ENCODE peak calls at places on chromosomes 6 and 20, in five cellular contexts. O is right lobe of liver, Q is uterus, C is heart right ventricle, T is endothelial cell of umbilical vein. S is an unnamed sample.

GRCh38 chr6:31058128-31058894 is 48.0 kb downstream of the MUC22 start:
- DNase-seq in O (no peak), Q (no peak), C (no peak), T (peak; percentile 80), S (no peak)

GRCh38 chr6:43716099-43716498 is 28.5 kb upstream of the MRPS18A start:
- DNase-seq in O (no peak), Q (peak; percentile 74), C (no peak), T (peak; percentile 87), S (peak; percentile 93)

GRCh38 chr20:18404172-18404571 is 62.7 kb downstream of the DZANK1 start:
- DNase-seq in O (no peak), Q (no peak), C (no peak), T (no peak), S (no peak)

GRCh38 chr6:44630125-44631028 is 242.9 kb downstream of the CDC5L start:
- DNase-seq in O (no peak), Q (no peak), C (no peak), T (peak; percentile 19), S (peak; percentile 70)

GRCh38 chr6:139029470-139030210 is 1.1 kb downstream of the ABRACL start:
- DNase-seq in O (peak; percentile 87), Q (peak; percentile 56), C (peak; percentile 64), T (peak; percentile 47), S (peak; percentile 89)

GRCh38 chr6:24489881-24490280 is 503 bp upstream of the GPLD1 start:
- DNase-seq in O (peak; percentile 68), Q (peak; percentile 18), C (peak; percentile 7), T (no peak), S (no peak)

GRCh38 chr6:15761045-15761502 is 98.2 kb upstream of the DTNBP1 start:
- DNase-seq in O (no peak), Q (no peak), C (no peak), T (no peak), S (no peak)

GRCh38 chr6:33752139-33753015 is 5.7 kb upstream of the IP6K3 start:
- DNase-seq in O (no peak), Q (no peak), C (no peak), T (no peak), S (peak; percentile 6)

GRCh38 chr6:111706841-111707391 is 101.2 kb upstream of the TRAF3IP2 start:
- DNase-seq in O (no peak), Q (no peak), C (no peak), T (no peak), S (no peak)

GRCh38 chr6:142275146-142276006 is 26.4 kb upstream of the ADGRG6 start:
- DNase-seq in O (no peak), Q (no peak), C (no peak), T (peak; percentile 17), S (no peak)

GRCh38 chr20:13648872-13649271 is 10.1 kb upstream of the TASP1 start:
- DNase-seq in O (no peak), Q (no peak), C (no peak), T (no peak), S (no peak)

GRCh38 chr6:73200735-73201134 is 24.6 kb downstream of the KHDC1L start:
- DNase-seq in O (no peak), Q (no peak), C (no peak), T (no peak), S (no peak)

GRCh38 chr20:36924167-36925045 is 27.1 kb downstream of the SAMHD1 start:
- DNase-seq in O (no peak), Q (no peak), C (no peak), T (no peak), S (no peak)

GRCh38 chr6:12967686-12968085 is 251.1 kb downstream of the PHACTR1 start:
- DNase-seq in O (no peak), Q (no peak), C (no peak), T (no peak), S (no peak)

GRCh38 chr6:45808041-45808440 is 207.6 kb downstream of the CLIC5 start:
- DNase-seq in O (no peak), Q (no peak), C (no peak), T (no peak), S (no peak)

GRCh38 chr6:70398783-70399730 is 14.3 kb upstream of the FAM135A start:
- DNase-seq in O (no peak), Q (no peak), C (peak; percentile 13), T (peak; percentile 49), S (no peak)

GRCh38 chr20:46945465-46945864 is 50.8 kb downstream of the EYA2 start:
- DNase-seq in O (no peak), Q (no peak), C (no peak), T (no peak), S (no peak)
- H3K27ac ChIP-seq in O (no peak overlapping the region), Q (no peak overlapping the region), C (no peak overlapping the region), T (no peak overlapping the region), S (no peak overlapping the region)

GRCh38 chr20:56630506-56631317 is 1.6 kb downstream of the TFAP2C start:
- DNase-seq in O (no peak), Q (no peak), C (no peak), T (no peak), S (peak; percentile 49)

GRCh38 chr20:56630086-56630493 is 984 bp downstream of the TFAP2C start:
- DNase-seq in O (no peak), Q (peak; percentile 21), C (no peak), T (no peak), S (peak; percentile 63)

GRCh38 chr20:56629464-56630085 is 469 bp downstream of the TFAP2C start:
- DNase-seq in O (no peak), Q (no peak), C (no peak), T (no peak), S (no peak)

GRCh38 chr20:56631990-56632327 is 2.9 kb downstream of the TFAP2C start:
- DNase-seq in O (no peak), Q (no peak), C (no peak), T (no peak), S (no peak)

GRCh38 chr20:56631318-56631989 is 2.3 kb downstream of the TFAP2C start:
- DNase-seq in O (no peak), Q (no peak), C (no peak), T (no peak), S (no peak)
- H3K27ac ChIP-seq in O (no peak overlapping the region), Q (peak overlapping the region; percentile 58), C (no peak overlapping the region), T (no peak overlapping the region), S (no peak overlapping the region)

GRCh38 chr6:3075522-3076113 is 7.3 kb downstream of the RIPK1 start:
- DNase-seq in O (no peak), Q (no peak), C (no peak), T (peak; percentile 18), S (no peak)
- H3K27ac ChIP-seq in O (no peak overlapping the region), Q (no peak overlapping the region), C (no peak overlapping the region), T (no peak overlapping the region), S (no peak overlapping the region)

GRCh38 chr6:7914991-7915789 is 4.6 kb upstream of the TXNDC5 start:
- DNase-seq in O (no peak), Q (peak; percentile 69), C (peak; percentile 76), T (peak; percentile 82), S (peak; percentile 79)
- H3K27ac ChIP-seq in O (no peak overlapping the region), Q (no peak overlapping the region), C (no peak overlapping the region), T (peak overlapping the region; percentile 17), S (no peak overlapping the region)

GRCh38 chr6:137697267-137697938 is 169.7 kb upstream of the TNFAIP3 start:
- DNase-seq in O (no peak), Q (no peak), C (no peak), T (peak; percentile 97), S (no peak)
- H3K27ac ChIP-seq in O (no peak overlapping the region), Q (peak overlapping the region; percentile 47), C (peak overlapping the region; percentile 63), T (peak overlapping the region; percentile 71), S (peak overlapping the region; percentile 77)

DNA sequence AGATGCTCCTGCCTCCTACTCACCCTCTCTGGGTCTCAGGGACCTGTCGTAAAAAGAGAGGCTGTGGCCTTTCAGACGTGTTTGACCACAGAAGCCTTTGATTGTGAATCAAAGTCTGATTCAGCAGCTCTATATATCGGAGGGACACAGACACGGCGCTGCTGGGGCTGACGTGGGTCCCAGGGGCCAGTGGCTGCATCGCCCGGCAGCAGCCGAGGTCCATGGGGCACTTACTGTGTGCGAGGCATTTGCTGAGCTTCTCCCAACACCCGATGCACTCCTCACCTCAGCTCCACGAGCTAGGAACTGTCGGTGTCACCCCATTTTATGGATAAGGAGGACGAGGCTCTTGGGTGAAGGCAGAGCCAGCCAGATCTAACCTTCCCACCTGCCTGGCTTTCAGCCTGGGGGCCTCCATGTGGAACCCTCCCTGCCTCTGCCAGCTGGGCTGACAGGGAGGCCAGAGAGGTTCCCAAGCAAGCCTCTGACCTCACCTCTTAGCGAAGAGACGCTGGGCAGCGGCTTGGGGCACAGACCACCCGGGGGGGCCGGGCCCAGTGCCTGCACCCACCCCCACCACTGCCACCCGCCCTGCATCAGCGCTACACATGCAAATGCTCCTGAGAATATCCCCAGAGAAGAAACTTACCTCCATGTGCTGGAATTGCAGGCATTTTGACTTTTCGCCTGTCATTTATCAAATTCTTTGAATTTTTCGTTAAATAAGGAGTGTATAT is 19.9 kb downstream of the PMEPA1 start:
- DNase-seq in O (no peak), Q (no peak), C (no peak), T (no peak), S (peak; percentile 35)
- H3K27ac ChIP-seq in O (no peak overlapping the region), Q (peak overlapping the region; percentile 59), C (no peak overlapping the region), T (no peak overlapping the region), S (no peak overlapping the region)